ENCODE peak calls at places on chromosome 4, in four cellular contexts. N is H54, F is adrenal gland, W is Peyer's patch. B is an unnamed sample.

GRCh38 chr4:73589261-73589847 is 30.9 kb downstream of the RASSF6 start:
- DNase-seq in N (no peak), F (no peak), W (no peak), B (no peak)

GRCh38 chr4:182143086-182143821 is 99.9 kb upstream of the TENM3 start:
- DNase-seq in F (peak), N (peak), W (peak), B (no peak)

GRCh38 chr4:149713031-149713430 is 102.6 kb downstream of the IQCM start:
- DNase-seq in W (no peak), F (no peak), N (no peak), B (no peak)

GRCh38 chr4:99885063-99885664 is 9.1 kb downstream of the LAMTOR3 start:
- DNase-seq in W (no peak), N (no peak), F (no peak), B (no peak)

GRCh38 chr4:111031180-111031579 is 408.3 kb upstream of the PITX2 start:
- DNase-seq in F (no peak), N (no peak), W (no peak), B (no peak)

GRCh38 chr4:168877779-168878491 is 132.1 kb downstream of the CBR4 start:
- DNase-seq in N (no peak), W (peak), F (peak), B (no peak)

GRCh38 chr4:8726344-8726851 is 133.8 kb downstream of the CPZ start:
- DNase-seq in N (no peak), W (no peak), F (peak), B (peak)

GRCh38 chr4:138749303-138749702 is 266.3 kb upstream of the NOCT start:
- DNase-seq in W (no peak), F (no peak), N (no peak), B (no peak)

GRCh38 chr4:188246488-188246887 is 107.2 kb downstream of the TRIML1 start:
- DNase-seq in F (no peak), N (no peak), W (no peak), B (no peak)

GRCh38 chr4:186946682-186947294 is 223.1 kb upstream of the FAT1 start:
- DNase-seq in F (no peak), W (peak), N (no peak), B (no peak)

GRCh38 chr4:82373816-82374740 is at the start of gene HNRNPD:
- DNase-seq in W (peak), N (peak), F (peak), B (peak)
- TF ChIP-seq POLR2A in W (peak), N (peak), F (peak), B (peak)

GRCh38 chr4:112145820-112146813 is 863 bp downstream of the FAM241A start:
- DNase-seq in N (peak), W (peak), F (peak), B (peak)

GRCh38 chr4:112147697-112148096 is 2.4 kb downstream of the FAM241A start:
- DNase-seq in F (no peak), W (no peak), N (no peak), B (no peak)

GRCh38 chr4:112144546-112145325 is 518 bp upstream of the FAM241A start:
- DNase-seq in W (no peak), N (no peak), F (peak), B (no peak)

GRCh38 chr4:112142152-112142551 is 3.1 kb upstream of the FAM241A start:
- DNase-seq in N (no peak), F (no peak), W (no peak), B (no peak)

GRCh38 chr4:112145326-112145819 is at the start of gene FAM241A:
- DNase-seq in W (peak), N (peak), F (peak), B (peak)
- TF ChIP-seq POLR2A in W (peak), N (peak), F (peak), B (peak)

DNA sequence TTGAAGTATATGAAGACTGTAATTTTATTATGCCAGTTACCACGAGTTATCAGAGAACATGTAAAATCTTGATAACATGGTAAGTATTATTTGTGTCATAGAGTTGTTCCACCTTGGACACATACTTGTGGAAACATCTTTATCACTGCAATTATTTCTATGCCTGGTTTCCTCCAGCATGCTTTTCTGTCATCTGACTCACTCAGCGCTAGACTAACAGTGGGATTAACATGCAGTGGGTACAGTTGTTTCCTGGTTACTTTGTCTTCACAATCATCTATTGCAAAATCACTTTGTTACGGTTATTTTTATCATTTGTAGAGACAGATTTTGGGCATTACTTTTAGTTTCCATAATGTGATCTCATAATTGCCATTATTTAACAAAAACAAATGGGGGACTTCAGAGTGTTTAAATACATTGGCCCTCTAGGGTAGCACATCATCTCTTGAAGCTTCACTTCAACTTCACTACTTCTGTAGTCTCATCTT is at the start of gene STATH:
- DNase-seq in F (no peak), N (no peak), W (no peak), B (no peak)
- TF ChIP-seq POLR2A in F (no peak), N (no peak), W (no peak), B (no peak)

GRCh38 chr4:183504930-183505555 is at the start of gene ING2:
- DNase-seq in F (no peak), W (no peak), N (peak), B (no peak)

GRCh38 chr4:183504064-183504929 is 561 bp upstream of the ING2 start:
- DNase-seq in N (peak), F (peak), W (peak), B (peak)

GRCh38 chr4:183505556-183506388 is 914 bp downstream of the ING2 start:
- DNase-seq in N (peak), W (peak), F (peak), B (peak)

GRCh38 chr4:183507928-183508327 is 3.1 kb downstream of the ING2 start:
- DNase-seq in W (no peak), N (no peak), F (no peak), B (no peak)

DNA sequence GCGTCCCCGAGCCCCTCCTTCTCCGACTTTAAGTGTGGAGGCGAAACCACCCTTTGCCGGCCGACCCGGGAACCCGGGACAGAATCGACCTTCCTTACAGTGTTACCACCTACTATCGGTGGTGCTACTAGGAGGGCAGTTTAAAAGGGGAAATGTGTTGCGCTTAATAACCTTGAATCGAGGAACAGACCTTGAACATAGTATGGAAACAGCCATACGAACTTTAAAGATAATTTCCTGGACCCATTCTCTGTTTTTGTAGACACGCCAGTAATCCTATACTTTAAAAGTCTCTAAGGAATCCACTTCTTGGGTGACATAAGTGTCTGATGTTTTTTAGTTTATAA is 1.5 kb downstream of the ING2 start:
- DNase-seq in W (no peak), N (no peak), F (no peak), B (no peak)
- TF ChIP-seq POLR2A in W (no peak), N (no peak), F (no peak), B (no peak)

GRCh38 chr4:174283507-174284180 is at the start of the genes CEP44 and FBXO8:
- DNase-seq in N (peak), W (peak), F (peak), B (peak)
- TF ChIP-seq POLR2A in N (peak), W (no peak), F (peak), B (peak)

DNA sequence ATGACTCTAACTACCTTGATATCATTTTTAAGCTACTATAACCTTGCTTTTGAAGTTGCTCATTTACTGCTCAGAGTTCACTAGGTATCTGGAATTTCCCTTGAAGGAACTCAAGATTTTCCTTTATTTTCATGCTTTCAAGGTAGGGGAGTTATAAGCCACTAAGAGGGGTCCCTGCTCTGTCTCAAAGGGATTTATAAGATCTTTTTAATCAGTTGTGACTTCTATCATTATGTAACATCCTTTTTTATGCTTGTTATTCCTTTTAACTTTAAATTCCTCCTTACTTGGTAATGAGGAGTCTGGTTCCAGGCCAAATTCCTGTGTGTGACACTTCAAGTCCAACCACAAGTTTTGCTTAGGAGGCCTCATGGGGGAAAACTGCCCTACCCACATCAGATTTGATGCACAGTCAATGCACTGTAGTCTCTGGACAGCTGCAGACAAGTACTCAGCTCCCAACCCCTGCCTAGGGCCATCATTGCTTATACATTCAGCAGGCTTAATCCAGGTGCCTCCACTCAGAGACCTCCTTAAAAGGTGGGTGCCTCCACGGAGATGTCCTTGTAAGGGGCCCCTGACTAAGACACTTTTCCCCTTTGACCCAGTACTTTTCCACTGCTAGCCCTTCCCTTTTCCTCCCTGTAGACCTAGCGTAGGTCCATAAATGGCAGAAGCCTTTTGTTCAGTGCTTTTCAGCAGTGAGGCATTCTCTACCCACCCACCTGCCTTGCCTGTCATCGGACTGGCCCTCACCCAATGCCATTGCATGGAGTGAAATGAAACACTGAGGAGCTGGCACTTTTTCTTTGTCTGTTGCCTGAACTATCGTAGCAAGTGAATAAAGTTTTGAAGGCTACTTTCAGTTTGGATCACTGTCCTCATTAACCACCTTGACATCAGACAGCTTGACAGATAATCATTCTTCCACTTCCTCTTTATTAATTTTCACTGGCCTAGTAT is 23.9 kb upstream of the PLK4 start:
- DNase-seq in F (peak), W (no peak), N (no peak), B (no peak)
- TF ChIP-seq POLR2A in F (no peak), W (no peak), N (no peak), B (no peak)

GRCh38 chr4:101347267-101347556 is at the start of gene PPP3CA:
- DNase-seq in W (no peak), N (no peak), F (no peak), B (no peak)

GRCh38 chr4:101347557-101348366 is 436 bp upstream of the PPP3CA start:
- DNase-seq in F (peak), N (peak), W (peak), B (peak)

GRCh38 chr4:101345596-101346311 is 1.6 kb downstream of the PPP3CA start:
- DNase-seq in N (peak), F (peak), W (peak), B (peak)

GRCh38 chr4:101346312-101346561 is 1.1 kb downstream of the PPP3CA start:
- DNase-seq in F (no peak), N (no peak), W (no peak), B (no peak)

DNA sequence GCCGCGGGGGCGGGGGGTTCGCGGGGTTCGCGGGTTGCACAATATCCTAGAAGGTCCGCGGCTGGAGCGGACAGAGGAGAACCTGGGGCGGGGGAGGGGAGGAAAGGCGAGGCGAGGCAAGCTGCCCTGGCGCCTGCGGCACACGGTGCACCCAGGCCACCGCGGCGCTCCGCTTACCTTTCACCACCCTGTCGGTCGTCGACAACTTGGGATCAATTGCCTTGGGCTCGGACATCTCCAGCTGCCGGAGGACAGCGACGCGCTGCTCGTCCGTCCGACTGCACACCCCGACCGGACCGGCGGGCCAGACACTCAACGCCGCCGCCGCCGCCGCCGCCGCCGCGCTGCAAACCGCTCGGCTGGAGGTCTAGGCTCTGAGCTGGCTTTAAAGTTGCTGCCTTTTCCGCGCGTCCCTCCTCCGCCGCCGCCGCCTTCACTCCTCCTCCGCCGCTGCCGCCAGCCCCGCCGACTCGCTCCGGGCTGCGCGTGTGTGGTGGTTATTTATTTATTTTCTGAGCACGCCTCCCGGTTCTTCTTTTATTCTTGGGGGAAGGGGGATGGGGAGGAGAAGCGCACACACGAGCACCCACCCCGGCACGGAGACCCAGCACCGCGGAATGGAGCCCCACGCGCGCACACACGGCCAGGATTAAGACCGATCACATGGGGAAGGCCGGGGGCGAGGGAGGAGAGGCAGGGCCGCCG is 612 bp downstream of the PPP3CA start:
- DNase-seq in N (peak), W (peak), F (peak), B (peak)
- TF ChIP-seq POLR2A in N (peak), W (no peak), F (peak), B (no peak)

GRCh38 chr4:985123-985830 is 1.6 kb upstream of the IDUA start:
- DNase-seq in N (no peak), F (peak), W (peak), B (no peak)
- TF ChIP-seq POLR2A in N (no peak), F (peak), W (no peak), B (no peak)

GRCh38 chr4:77073106-77073858 is 2.5 kb downstream of the CCNI start:
- DNase-seq in W (no peak), F (no peak), N (no peak), B (no peak)

GRCh38 chr4:77076889-77077635 is 1.3 kb upstream of the CCNI start:
- DNase-seq in N (no peak), W (no peak), F (no peak), B (no peak)

GRCh38 chr4:77075869-77076801 is at the start of gene CCNI:
- DNase-seq in N (peak), F (peak), W (peak), B (peak)

GRCh38 chr4:77073981-77074865 is 1.6 kb downstream of the CCNI start:
- DNase-seq in W (no peak), F (no peak), N (no peak), B (no peak)

GRCh38 chr4:77074961-77075855 is 581 bp downstream of the CCNI start:
- DNase-seq in N (peak), W (peak), F (peak), B (peak)
- TF ChIP-seq POLR2A in N (peak), W (no peak), F (peak), B (no peak)

GRCh38 chr4:10441512-10441911 is 15.7 kb downstream of the ZNF518B start:
- DNase-seq in W (no peak), F (no peak), N (no peak), B (no peak)
- TF ChIP-seq POLR2A in W (no peak), F (no peak), N (no peak), B (no peak)

B was measured in sigmoid colon.